ENCODE peak calls at places on chromosomes 2 and 18, in seven cellular contexts. T is nucleus accumbens; H is GM23338; A is activated gamma-delta T cell treated with Interleukin-2 at 50 U/mL for 16 hours; W is hypothalamus; L is CD8-positive, alpha-beta T cell; C is NCI-H2081. R is an unnamed sample.

GRCh38 chr2:196234672-196235071 is 63.3 kb upstream of the STK17B start:
- DNase-seq in T (no peak), H (no peak), A (peak), W (no peak), L (peak), C (no peak), R (peak)

GRCh38 chr2:105406221-105406620 is 7.4 kb upstream of the FHL2 start:
- DNase-seq in T (no peak), H (no peak), A (no peak), W (no peak), L (no peak), C (no peak), R (no peak)

GRCh38 chr2:69779258-69779989 is 37.5 kb downstream of the ANXA4 start:
- DNase-seq in T (no peak), H (no peak), A (no peak), W (no peak), L (no peak), C (no peak), R (no peak)

GRCh38 chr2:170455617-170456426 is 259.3 kb upstream of the SP5 start:
- DNase-seq in T (no peak), H (no peak), A (no peak), W (no peak), L (no peak), C (no peak), R (no peak)

GRCh38 chr2:2621855-2622254 is 290.8 kb upstream of the MYT1L start:
- DNase-seq in T (no peak), H (no peak), A (no peak), W (no peak), L (no peak), C (no peak), R (no peak)

GRCh38 chr18:10892801-10893595 is 256.4 kb downstream of the PIEZO2 start:
- DNase-seq in T (no peak), H (no peak), A (no peak), W (no peak), L (no peak), C (no peak), R (no peak)

GRCh38 chr2:131646669-131647297 is 119.1 kb downstream of the CCDC74A start:
- DNase-seq in T (no peak), H (no peak), A (no peak), W (no peak), L (no peak), C (no peak), R (no peak)

GRCh38 chr2:135130751-135131150 is 78.7 kb downstream of the RAB3GAP1 start:
- DNase-seq in T (no peak), H (no peak), A (no peak), W (no peak), L (no peak), C (no peak), R (no peak)

GRCh38 chr2:201523506-201523905 is 72.0 kb downstream of the STRADB start:
- DNase-seq in T (no peak), H (no peak), A (no peak), W (no peak), L (no peak), C (no peak), R (no peak)

GRCh38 chr2:197360744-197361156 is 50.2 kb upstream of the ANKRD44 start:
- DNase-seq in T (no peak), H (no peak), A (no peak), W (no peak), L (no peak), C (no peak), R (no peak)

GRCh38 chr2:232980683-232981082 is 32.4 kb downstream of the NGEF start:
- DNase-seq in T (no peak), H (no peak), A (no peak), W (no peak), L (no peak), C (no peak), R (no peak)

GRCh38 chr2:181656450-181657261 is at the start of gene CERKL:
- DNase-seq in T (peak), H (peak), A (no peak), W (peak), L (no peak), C (no peak), R (peak)

GRCh38 chr2:66839551-66840320 is 404.8 kb downstream of the MEIS1 start:
- DNase-seq in T (no peak), H (no peak), A (no peak), W (no peak), L (no peak), C (no peak), R (no peak)

GRCh38 chr2:133109772-133110171 is 439.8 kb upstream of the LYPD1 start:
- DNase-seq in T (no peak), H (no peak), A (no peak), W (no peak), L (no peak), C (no peak), R (no peak)

GRCh38 chr2:233209117-233209977 is 42.1 kb upstream of the ATG16L1 start:
- DNase-seq in T (no peak), H (peak), A (no peak), W (no peak), L (no peak), C (peak), R (no peak)

GRCh38 chr2:86021396-86022378 is 84.0 kb downstream of the POLR1A start:
- DNase-seq in T (no peak), H (peak), A (no peak), W (no peak), L (no peak), C (no peak), R (no peak)

GRCh38 chr2:21194828-21195227 is 71.1 kb downstream of the TDRD15 start:
- DNase-seq in T (no peak), H (no peak), A (no peak), W (no peak), L (no peak), C (no peak), R (no peak)

GRCh38 chr2:235324324-235324723 is 169.5 kb upstream of the AGAP1 start:
- DNase-seq in T (no peak), H (peak), A (no peak), W (no peak), L (no peak), C (no peak), R (no peak)

GRCh38 chr2:232436381-232437129 is 19.4 kb upstream of the ALPI start:
- DNase-seq in T (no peak), H (no peak), A (no peak), W (no peak), L (no peak), C (no peak), R (no peak)

GRCh38 chr2:224958873-224959272 is 83.4 kb downstream of the DOCK10 start:
- DNase-seq in T (no peak), H (no peak), A (no peak), W (no peak), L (no peak), C (no peak), R (no peak)

GRCh38 chr2:1510184-1510583 is 96.9 kb downstream of the TPO start:
- DNase-seq in T (no peak), H (no peak), A (no peak), W (no peak), L (no peak), C (no peak), R (no peak)

GRCh38 chr2:161122772-161123530 is 37.3 kb upstream of the TANK start:
- DNase-seq in T (no peak), H (peak), A (no peak), W (no peak), L (no peak), C (no peak), R (peak)

GRCh38 chr2:9594361-9595063 is 36.3 kb downstream of the YWHAQ start:
- DNase-seq in T (no peak), H (no peak), A (no peak), W (no peak), L (no peak), C (no peak), R (peak)

R was measured in T-helper 2 cell treated with Interferon-gamma antibody and Interleukin-4, amounts not matched to agents 5 μg/mL and 100 μg/mL, for 36 hours.